ENCODE peak calls at places on chromosomes 5 and 9, in nine cellular contexts. One of them, this sample, is unnamed.

GRCh38 chr5:115457574-115457973 is 87.0 kb downstream of the FEM1C start:
- DNase-seq in GM13977: no peak
- DNase-seq in RWPE1: no peak
- DNase-seq in lower lobe of right lung: no peak
- DNase-seq in OCI-LY7: no peak
- DNase-seq in progenitor cell of endocrine pancreas: no peak
- DNase-seq in heart left ventricle: no peak
- DNase-seq in ovary: no peak
- DNase-seq in choroid plexus epithelial cell: no peak
- DNase-seq in this sample: no peak

GRCh38 chr9:14031015-14031414 is 282.9 kb downstream of the NFIB start:
- DNase-seq in choroid plexus epithelial cell: peak; percentile 95
- DNase-seq in ovary: peak; percentile 77
- DNase-seq in GM13977: no peak
- DNase-seq in progenitor cell of endocrine pancreas: no peak
- DNase-seq in lower lobe of right lung: no peak
- DNase-seq in OCI-LY7: no peak
- DNase-seq in heart left ventricle: peak; percentile 56
- DNase-seq in RWPE1: no peak
- DNase-seq in this sample: no peak

GRCh38 chr5:67156976-67157583 is 39.5 kb downstream of the CD180 start:
- DNase-seq in heart left ventricle: no peak
- DNase-seq in GM13977: peak; percentile 55
- DNase-seq in progenitor cell of endocrine pancreas: no peak
- DNase-seq in OCI-LY7: peak; percentile 68
- DNase-seq in RWPE1: peak; percentile 67
- DNase-seq in ovary: no peak
- DNase-seq in choroid plexus epithelial cell: peak; percentile 63
- DNase-seq in lower lobe of right lung: no peak
- DNase-seq in this sample: no peak

GRCh38 chr9:36401179-36401740 is 1.2 kb upstream of the RNF38 start:
- DNase-seq in RWPE1: peak; percentile 93
- DNase-seq in OCI-LY7: no peak
- DNase-seq in heart left ventricle: no peak
- DNase-seq in choroid plexus epithelial cell: peak; percentile 81
- DNase-seq in progenitor cell of endocrine pancreas: no peak
- DNase-seq in ovary: no peak
- DNase-seq in GM13977: peak; percentile 93
- DNase-seq in lower lobe of right lung: no peak
- DNase-seq in this sample: no peak

GRCh38 chr9:69204869-69205268 is 30.8 kb downstream of the TJP2 start:
- DNase-seq in OCI-LY7: no peak
- DNase-seq in RWPE1: no peak
- DNase-seq in choroid plexus epithelial cell: peak; percentile 28
- DNase-seq in lower lobe of right lung: no peak
- DNase-seq in ovary: no peak
- DNase-seq in heart left ventricle: peak; percentile 38
- DNase-seq in GM13977: no peak
- DNase-seq in progenitor cell of endocrine pancreas: no peak
- DNase-seq in this sample: no peak

GRCh38 chr5:30736642-30737041 is 456.8 kb upstream of the CDH6 start:
- DNase-seq in OCI-LY7: no peak
- DNase-seq in choroid plexus epithelial cell: peak; percentile 28
- DNase-seq in GM13977: no peak
- DNase-seq in heart left ventricle: no peak
- DNase-seq in RWPE1: no peak
- DNase-seq in progenitor cell of endocrine pancreas: no peak
- DNase-seq in lower lobe of right lung: no peak
- DNase-seq in ovary: no peak
- DNase-seq in this sample: no peak

GRCh38 chr9:132074736-132075135 is 4.9 kb downstream of the MED27 start:
- DNase-seq in progenitor cell of endocrine pancreas: no peak
- DNase-seq in lower lobe of right lung: no peak
- DNase-seq in OCI-LY7: no peak
- DNase-seq in RWPE1: no peak
- DNase-seq in heart left ventricle: no peak
- DNase-seq in ovary: no peak
- DNase-seq in GM13977: no peak
- DNase-seq in choroid plexus epithelial cell: peak; percentile 73
- DNase-seq in this sample: no peak

GRCh38 chr5:170630711-170631141 is 126.9 kb downstream of the KCNIP1 start:
- DNase-seq in OCI-LY7: no peak
- DNase-seq in heart left ventricle: no peak
- DNase-seq in lower lobe of right lung: no peak
- DNase-seq in choroid plexus epithelial cell: no peak
- DNase-seq in ovary: no peak
- DNase-seq in progenitor cell of endocrine pancreas: no peak
- DNase-seq in GM13977: no peak
- DNase-seq in RWPE1: no peak
- DNase-seq in this sample: no peak

GRCh38 chr9:91905958-91906585 is 44.0 kb downstream of the ROR2 start:
- DNase-seq in GM13977: peak; percentile 40
- DNase-seq in lower lobe of right lung: peak; percentile 66
- DNase-seq in ovary: no peak
- DNase-seq in heart left ventricle: peak; percentile 27
- DNase-seq in OCI-LY7: peak; percentile 40
- DNase-seq in choroid plexus epithelial cell: no peak
- DNase-seq in RWPE1: peak; percentile 19
- DNase-seq in progenitor cell of endocrine pancreas: no peak
- DNase-seq in this sample: no peak

GRCh38 chr9:137314561-137315560 is 12.8 kb upstream of the NRARP start:
- DNase-seq in lower lobe of right lung: no peak
- DNase-seq in RWPE1: peak; percentile 2
- DNase-seq in OCI-LY7: no peak
- DNase-seq in heart left ventricle: peak; percentile 39
- DNase-seq in ovary: peak; percentile 9
- DNase-seq in choroid plexus epithelial cell: no peak
- DNase-seq in GM13977: peak; percentile 37
- DNase-seq in progenitor cell of endocrine pancreas: peak; percentile 19
- DNase-seq in this sample: no peak

GRCh38 chr5:118545050-118545449 is 443.3 kb downstream of the DTWD2 start:
- DNase-seq in GM13977: no peak
- DNase-seq in OCI-LY7: no peak
- DNase-seq in choroid plexus epithelial cell: no peak
- DNase-seq in heart left ventricle: no peak
- DNase-seq in progenitor cell of endocrine pancreas: no peak
- DNase-seq in RWPE1: no peak
- DNase-seq in lower lobe of right lung: no peak
- DNase-seq in ovary: no peak
- DNase-seq in this sample: no peak

GRCh38 chr9:129405089-129405830 is 215.6 kb downstream of the C9orf50 start:
- DNase-seq in lower lobe of right lung: peak; percentile 24
- DNase-seq in progenitor cell of endocrine pancreas: no peak
- DNase-seq in heart left ventricle: no peak
- DNase-seq in GM13977: no peak
- DNase-seq in ovary: no peak
- DNase-seq in OCI-LY7: no peak
- DNase-seq in choroid plexus epithelial cell: peak; percentile 70
- DNase-seq in RWPE1: peak; percentile 53
- DNase-seq in this sample: no peak

GRCh38 chr5:88653471-88653870 is 229.5 kb downstream of the MEF2C start:
- DNase-seq in progenitor cell of endocrine pancreas: no peak
- DNase-seq in ovary: no peak
- DNase-seq in choroid plexus epithelial cell: no peak
- DNase-seq in heart left ventricle: no peak
- DNase-seq in lower lobe of right lung: no peak
- DNase-seq in RWPE1: no peak
- DNase-seq in GM13977: no peak
- DNase-seq in OCI-LY7: no peak
- DNase-seq in this sample: no peak

GRCh38 chr5:159905496-159905895 is 10.8 kb upstream of the ADRA1B start:
- DNase-seq in ovary: no peak
- DNase-seq in RWPE1: peak; percentile 97
- DNase-seq in heart left ventricle: no peak
- DNase-seq in GM13977: no peak
- DNase-seq in lower lobe of right lung: no peak
- DNase-seq in choroid plexus epithelial cell: peak; percentile 76
- DNase-seq in progenitor cell of endocrine pancreas: no peak
- DNase-seq in OCI-LY7: no peak
- DNase-seq in this sample: no peak

GRCh38 chr9:26945591-26945990 is 1.5 kb downstream of the PLAA start:
- DNase-seq in heart left ventricle: no peak
- DNase-seq in OCI-LY7: no peak
- DNase-seq in lower lobe of right lung: no peak
- DNase-seq in progenitor cell of endocrine pancreas: no peak
- DNase-seq in choroid plexus epithelial cell: no peak
- DNase-seq in ovary: no peak
- DNase-seq in RWPE1: no peak
- DNase-seq in GM13977: no peak
- DNase-seq in this sample: no peak

GRCh38 chr5:106521701-106522100 is 1149.0 kb downstream of the EFNA5 start:
- DNase-seq in choroid plexus epithelial cell: peak; percentile 81
- DNase-seq in OCI-LY7: no peak
- DNase-seq in RWPE1: no peak
- DNase-seq in lower lobe of right lung: no peak
- DNase-seq in heart left ventricle: no peak
- DNase-seq in GM13977: no peak
- DNase-seq in progenitor cell of endocrine pancreas: no peak
- DNase-seq in ovary: no peak
- DNase-seq in this sample: no peak

GRCh38 chr9:93612052-93612795 is 35.8 kb downstream of the PHF2 start:
- DNase-seq in progenitor cell of endocrine pancreas: no peak
- DNase-seq in heart left ventricle: no peak
- DNase-seq in RWPE1: no peak
- DNase-seq in ovary: no peak
- DNase-seq in choroid plexus epithelial cell: no peak
- DNase-seq in lower lobe of right lung: no peak
- DNase-seq in OCI-LY7: no peak
- DNase-seq in GM13977: no peak
- DNase-seq in this sample: no peak

GRCh38 chr9:73683862-73684591 is 532.4 kb downstream of the ANXA1 start:
- DNase-seq in lower lobe of right lung: no peak
- DNase-seq in OCI-LY7: peak; percentile 35
- DNase-seq in GM13977: no peak
- DNase-seq in choroid plexus epithelial cell: peak; percentile 94
- DNase-seq in ovary: no peak
- DNase-seq in RWPE1: peak; percentile 50
- DNase-seq in heart left ventricle: no peak
- DNase-seq in progenitor cell of endocrine pancreas: no peak
- DNase-seq in this sample: no peak

GRCh38 chr5:92559743-92560142 is 1021.3 kb downstream of the NR2F1-AS1 start:
- DNase-seq in choroid plexus epithelial cell: peak; percentile 88
- DNase-seq in heart left ventricle: no peak
- DNase-seq in progenitor cell of endocrine pancreas: no peak
- DNase-seq in lower lobe of right lung: no peak
- DNase-seq in OCI-LY7: no peak
- DNase-seq in GM13977: no peak
- DNase-seq in RWPE1: peak; percentile 12
- DNase-seq in ovary: no peak
- DNase-seq in this sample: no peak

GRCh38 chr5:10524376-10525123 is 39.3 kb upstream of the ANKRD33B start:
- DNase-seq in ovary: no peak
- DNase-seq in RWPE1: no peak
- DNase-seq in GM13977: no peak
- DNase-seq in heart left ventricle: no peak
- DNase-seq in progenitor cell of endocrine pancreas: no peak
- DNase-seq in choroid plexus epithelial cell: peak; percentile 72
- DNase-seq in lower lobe of right lung: no peak
- DNase-seq in OCI-LY7: no peak
- DNase-seq in this sample: no peak

GRCh38 chr5:10019236-10019635 is 230.5 kb downstream of the ATPSCKMT start:
- DNase-seq in lower lobe of right lung: no peak
- DNase-seq in choroid plexus epithelial cell: no peak
- DNase-seq in GM13977: no peak
- DNase-seq in OCI-LY7: no peak
- DNase-seq in heart left ventricle: no peak
- DNase-seq in RWPE1: no peak
- DNase-seq in progenitor cell of endocrine pancreas: no peak
- DNase-seq in ovary: no peak
- DNase-seq in this sample: no peak

GRCh38 chr5:177496111-177497010 is 1.0 kb downstream of the PDLIM7 start:
- DNase-seq in ovary: peak; percentile 88
- DNase-seq in OCI-LY7: peak; percentile 54
- DNase-seq in choroid plexus epithelial cell: peak; percentile 97
- DNase-seq in lower lobe of right lung: no peak
- DNase-seq in RWPE1: peak; percentile 94
- DNase-seq in GM13977: peak; percentile 43
- DNase-seq in progenitor cell of endocrine pancreas: peak; percentile 72
- DNase-seq in heart left ventricle: peak; percentile 86
- DNase-seq in this sample: peak; percentile 71
- TF ChIP-seq CTCF in ovary: no peak
- TF ChIP-seq CTCF in OCI-LY7: peak; percentile 39
- TF ChIP-seq CTCF in choroid plexus epithelial cell: peak; percentile 60
- TF ChIP-seq CTCF in lower lobe of right lung: no peak
- TF ChIP-seq CTCF in RWPE1: peak; percentile 46
- TF ChIP-seq CTCF in GM13977: no peak
- TF ChIP-seq CTCF in progenitor cell of endocrine pancreas: peak; percentile 53
- TF ChIP-seq CTCF in heart left ventricle: no peak
- TF ChIP-seq CTCF in this sample: peak; percentile 54

GRCh38 chr5:36734422-36734821 is 128.0 kb downstream of the SLC1A3 start:
- DNase-seq in OCI-LY7: peak; percentile 31
- DNase-seq in lower lobe of right lung: no peak
- DNase-seq in RWPE1: peak; percentile 39
- DNase-seq in ovary: no peak
- DNase-seq in progenitor cell of endocrine pancreas: no peak
- DNase-seq in choroid plexus epithelial cell: peak; percentile 71
- DNase-seq in heart left ventricle: no peak
- DNase-seq in GM13977: no peak
- DNase-seq in this sample: no peak
- TF ChIP-seq CTCF in OCI-LY7: peak; percentile 47
- TF ChIP-seq CTCF in lower lobe of right lung: no peak
- TF ChIP-seq CTCF in RWPE1: peak; percentile 21
- TF ChIP-seq CTCF in ovary: no peak
- TF ChIP-seq CTCF in progenitor cell of endocrine pancreas: peak; percentile 47
- TF ChIP-seq CTCF in choroid plexus epithelial cell: peak; percentile 46
- TF ChIP-seq CTCF in heart left ventricle: peak; percentile 22
- TF ChIP-seq CTCF in GM13977: peak; percentile 32
- TF ChIP-seq CTCF in this sample: no peak

GRCh38 chr5:78920604-78921003 is 64.5 kb downstream of the ARSB start:
- DNase-seq in OCI-LY7: peak; percentile 43
- DNase-seq in progenitor cell of endocrine pancreas: no peak
- DNase-seq in GM13977: no peak
- DNase-seq in RWPE1: no peak
- DNase-seq in heart left ventricle: no peak
- DNase-seq in lower lobe of right lung: no peak
- DNase-seq in choroid plexus epithelial cell: peak; percentile 84
- DNase-seq in ovary: no peak
- DNase-seq in this sample: no peak
- TF ChIP-seq CTCF in OCI-LY7: peak; percentile 57
- TF ChIP-seq CTCF in progenitor cell of endocrine pancreas: peak; percentile 45
- TF ChIP-seq CTCF in GM13977: peak; percentile 45
- TF ChIP-seq CTCF in RWPE1: no peak
- TF ChIP-seq CTCF in heart left ventricle: peak; percentile 62
- TF ChIP-seq CTCF in lower lobe of right lung: no peak
- TF ChIP-seq CTCF in choroid plexus epithelial cell: peak; percentile 77
- TF ChIP-seq CTCF in ovary: no peak
- TF ChIP-seq CTCF in this sample: no peak

DNA sequence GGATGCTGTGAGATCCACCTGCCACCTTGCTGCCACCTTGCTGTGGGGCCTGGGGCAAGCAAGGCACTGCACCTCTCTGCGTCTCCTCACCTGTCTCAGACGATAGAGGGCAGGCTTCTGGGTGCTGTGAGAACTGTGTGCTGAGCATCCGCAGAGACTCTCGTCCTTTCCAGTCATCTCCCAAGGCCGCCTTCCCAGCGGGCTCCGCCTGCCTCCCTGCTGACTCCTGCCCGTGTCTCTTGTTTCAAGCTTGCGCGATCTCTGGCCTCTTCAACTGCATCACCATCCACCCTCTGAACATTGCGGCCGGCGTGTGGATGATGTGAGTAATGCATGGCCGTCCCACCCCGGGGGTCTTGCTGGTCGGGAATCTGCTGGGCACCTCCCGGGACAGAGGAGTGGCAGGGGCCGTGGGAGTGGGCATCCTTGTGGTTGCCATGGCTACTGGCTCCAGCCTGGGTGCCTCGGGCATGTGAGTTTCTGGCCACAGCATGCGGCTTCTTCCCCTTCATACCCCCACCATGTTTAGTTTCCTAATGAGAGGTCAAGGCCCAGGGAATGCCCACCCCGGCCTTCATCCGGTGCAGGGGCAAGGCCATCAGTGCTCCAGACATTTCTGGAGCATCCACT is 3.6 kb downstream of the CACFD1 start:
- DNase-seq in RWPE1: no peak
- DNase-seq in heart left ventricle: no peak
- DNase-seq in lower lobe of right lung: no peak
- DNase-seq in ovary: no peak
- DNase-seq in choroid plexus epithelial cell: no peak
- DNase-seq in progenitor cell of endocrine pancreas: no peak
- DNase-seq in GM13977: no peak
- DNase-seq in OCI-LY7: peak; percentile 51
- DNase-seq in this sample: no peak
- TF ChIP-seq CTCF in RWPE1: no peak
- TF ChIP-seq CTCF in heart left ventricle: no peak
- TF ChIP-seq CTCF in lower lobe of right lung: no peak
- TF ChIP-seq CTCF in ovary: no peak
- TF ChIP-seq CTCF in choroid plexus epithelial cell: peak; percentile 1
- TF ChIP-seq CTCF in progenitor cell of endocrine pancreas: no peak
- TF ChIP-seq CTCF in GM13977: peak; percentile 5
- TF ChIP-seq CTCF in OCI-LY7: peak; percentile 78
- TF ChIP-seq CTCF in this sample: no peak